ENCODE peak calls at places on chromosomes 7 and 10, in five cellular contexts. One of them, this sample, is unnamed. For H3K9me3, the result is how much of the 10 kb centered on the place peaks cover.

GRCh38 chr10:68560916-68561691 is 967 bp downstream of the TET1 start:
- DNase-seq in mammary epithelial cell: no peak
- DNase-seq in testis: peak
- DNase-seq in left ventricle myocardium inferior: peak
- DNase-seq in uterus: peak
- DNase-seq in this sample: peak

GRCh38 chr10:120584786-120585185 is 127.8 kb downstream of the PLPP4 start:
- DNase-seq in mammary epithelial cell: no peak
- DNase-seq in testis: no peak
- DNase-seq in left ventricle myocardium inferior: no peak
- DNase-seq in uterus: no peak
- DNase-seq in this sample: no peak

GRCh38 chr10:30763933-30764332 is 134.4 kb upstream of the LYZL2 start:
- DNase-seq in mammary epithelial cell: no peak
- DNase-seq in testis: peak
- DNase-seq in left ventricle myocardium inferior: no peak
- DNase-seq in uterus: peak
- DNase-seq in this sample: no peak

GRCh38 chr10:127945335-127945734 is 38.4 kb downstream of the PTPRE start:
- DNase-seq in mammary epithelial cell: peak
- DNase-seq in testis: no peak
- DNase-seq in left ventricle myocardium inferior: no peak
- DNase-seq in uterus: no peak
- DNase-seq in this sample: no peak

GRCh38 chr7:92158660-92159575 is 20.0 kb downstream of the LRRD1 start:
- DNase-seq in mammary epithelial cell: peak
- DNase-seq in testis: no peak
- DNase-seq in left ventricle myocardium inferior: no peak
- DNase-seq in uterus: no peak
- DNase-seq in this sample: no peak

GRCh38 chr7:108384721-108385483 is 71.3 kb downstream of the NRCAM start:
- DNase-seq in mammary epithelial cell: no peak
- DNase-seq in testis: no peak
- DNase-seq in left ventricle myocardium inferior: no peak
- DNase-seq in uterus: no peak
- DNase-seq in this sample: no peak

GRCh38 chr10:104791471-104791870 is 150.4 kb downstream of the SORCS3 start:
- DNase-seq in mammary epithelial cell: no peak
- DNase-seq in testis: no peak
- DNase-seq in left ventricle myocardium inferior: no peak
- DNase-seq in uterus: no peak
- DNase-seq in this sample: no peak

GRCh38 chr7:66549466-66549865 is 79.2 kb upstream of the KCTD7 start:
- DNase-seq in mammary epithelial cell: no peak
- DNase-seq in testis: no peak
- DNase-seq in left ventricle myocardium inferior: no peak
- DNase-seq in uterus: peak
- DNase-seq in this sample: no peak

GRCh38 chr10:23343591-23344225 is 889 bp downstream of the C10orf67 start:
- DNase-seq in mammary epithelial cell: peak
- DNase-seq in testis: peak
- DNase-seq in left ventricle myocardium inferior: peak
- DNase-seq in uterus: peak
- DNase-seq in this sample: peak

GRCh38 chr10:28796606-28797512 is 119.5 kb downstream of the BAMBI start:
- DNase-seq in mammary epithelial cell: no peak
- DNase-seq in testis: peak
- DNase-seq in left ventricle myocardium inferior: peak
- DNase-seq in uterus: peak
- DNase-seq in this sample: peak

GRCh38 chr10:117071293-117072050 is 66.5 kb upstream of the SHTN1 start:
- DNase-seq in mammary epithelial cell: no peak
- DNase-seq in testis: no peak
- DNase-seq in left ventricle myocardium inferior: no peak
- DNase-seq in uterus: no peak
- DNase-seq in this sample: no peak

GRCh38 chr10:116771101-116771705 is 28.8 kb upstream of the HSPA12A start:
- DNase-seq in mammary epithelial cell: peak
- DNase-seq in testis: peak
- DNase-seq in left ventricle myocardium inferior: peak
- DNase-seq in uterus: peak
- DNase-seq in this sample: peak

GRCh38 chr10:98748298-98748697 is 301.6 kb upstream of the HPS1 start:
- DNase-seq in mammary epithelial cell: peak
- DNase-seq in testis: peak
- DNase-seq in left ventricle myocardium inferior: no peak
- DNase-seq in uterus: no peak
- DNase-seq in this sample: no peak

GRCh38 chr10:110460111-110460809 is 37.4 kb upstream of the DUSP5 start:
- DNase-seq in mammary epithelial cell: no peak
- DNase-seq in testis: no peak
- DNase-seq in left ventricle myocardium inferior: peak
- DNase-seq in uterus: no peak
- DNase-seq in this sample: peak

GRCh38 chr7:68691261-68692216 is 906.7 kb upstream of the AUTS2 start:
- DNase-seq in mammary epithelial cell: no peak
- DNase-seq in testis: no peak
- DNase-seq in left ventricle myocardium inferior: no peak
- DNase-seq in uterus: peak
- DNase-seq in this sample: no peak

GRCh38 chr10:112375721-112376577 is 2.0 kb downstream of the ACSL5 start:
- DNase-seq in mammary epithelial cell: no peak
- DNase-seq in testis: peak
- DNase-seq in left ventricle myocardium inferior: peak
- DNase-seq in uterus: peak
- DNase-seq in this sample: peak

GRCh38 chr10:50279489-50279888 is 28.2 kb upstream of the ASAH2 start:
- DNase-seq in mammary epithelial cell: peak
- DNase-seq in testis: no peak
- DNase-seq in left ventricle myocardium inferior: no peak
- DNase-seq in uterus: no peak
- DNase-seq in this sample: no peak

GRCh38 chr7:137882261-137882668 is 35.5 kb upstream of the DGKI start:
- DNase-seq in mammary epithelial cell: peak
- DNase-seq in testis: no peak
- DNase-seq in left ventricle myocardium inferior: no peak
- DNase-seq in uterus: peak
- DNase-seq in this sample: peak

GRCh38 chr7:64574481-64575159 is 11.7 kb upstream of the ZNF680 start:
- DNase-seq in mammary epithelial cell: no peak
- DNase-seq in testis: peak
- DNase-seq in left ventricle myocardium inferior: peak
- DNase-seq in uterus: peak
- DNase-seq in this sample: peak

GRCh38 chr10:54091237-54091636 is 709.8 kb downstream of the PCDH15 start:
- DNase-seq in mammary epithelial cell: no peak
- DNase-seq in testis: no peak
- DNase-seq in left ventricle myocardium inferior: no peak
- DNase-seq in uterus: no peak
- DNase-seq in this sample: no peak

DNA sequence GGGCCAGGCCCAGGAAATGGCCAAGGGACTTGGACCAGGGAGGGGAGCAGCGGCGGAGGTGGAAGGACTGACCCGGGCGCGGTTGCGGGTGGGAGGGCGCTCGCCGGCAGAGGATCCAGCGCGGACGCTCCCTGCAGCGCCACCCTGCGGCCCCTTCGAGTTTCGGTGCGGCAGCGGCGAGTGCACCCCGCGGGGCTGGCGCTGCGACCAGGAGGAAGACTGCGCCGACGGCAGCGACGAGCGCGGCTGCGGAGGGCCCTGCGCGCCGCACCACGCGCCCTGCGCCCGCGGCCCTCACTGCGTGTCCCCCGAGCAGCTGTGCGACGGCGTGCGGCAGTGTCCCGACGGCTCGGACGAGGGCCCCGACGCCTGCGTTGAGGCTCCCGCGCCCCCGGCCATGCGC is 16.8 kb upstream of the ZNF467 start:
- DNase-seq in mammary epithelial cell: no peak
- DNase-seq in testis: peak
- DNase-seq in left ventricle myocardium inferior: peak
- DNase-seq in uterus: no peak
- DNase-seq in this sample: peak
- H3K4me3 ChIP-seq in mammary epithelial cell: no peak
- H3K4me3 ChIP-seq in testis: peak
- H3K4me3 ChIP-seq in left ventricle myocardium inferior: peak
- H3K4me3 ChIP-seq in uterus: no peak
- H3K4me3 ChIP-seq in this sample: no peak

GRCh38 chr7:157951300-157952049 is 614.7 kb downstream of the DNAJB6 start:
- DNase-seq in mammary epithelial cell: no peak
- DNase-seq in testis: no peak
- DNase-seq in left ventricle myocardium inferior: no peak
- DNase-seq in uterus: no peak
- DNase-seq in this sample: no peak
- H3K9me3 ChIP-seq in mammary epithelial cell: under half
- H3K9me3 ChIP-seq in testis: under half
- H3K9me3 ChIP-seq in left ventricle myocardium inferior: under half
- H3K9me3 ChIP-seq in uterus: under half
- H3K9me3 ChIP-seq in this sample: under half

DNA sequence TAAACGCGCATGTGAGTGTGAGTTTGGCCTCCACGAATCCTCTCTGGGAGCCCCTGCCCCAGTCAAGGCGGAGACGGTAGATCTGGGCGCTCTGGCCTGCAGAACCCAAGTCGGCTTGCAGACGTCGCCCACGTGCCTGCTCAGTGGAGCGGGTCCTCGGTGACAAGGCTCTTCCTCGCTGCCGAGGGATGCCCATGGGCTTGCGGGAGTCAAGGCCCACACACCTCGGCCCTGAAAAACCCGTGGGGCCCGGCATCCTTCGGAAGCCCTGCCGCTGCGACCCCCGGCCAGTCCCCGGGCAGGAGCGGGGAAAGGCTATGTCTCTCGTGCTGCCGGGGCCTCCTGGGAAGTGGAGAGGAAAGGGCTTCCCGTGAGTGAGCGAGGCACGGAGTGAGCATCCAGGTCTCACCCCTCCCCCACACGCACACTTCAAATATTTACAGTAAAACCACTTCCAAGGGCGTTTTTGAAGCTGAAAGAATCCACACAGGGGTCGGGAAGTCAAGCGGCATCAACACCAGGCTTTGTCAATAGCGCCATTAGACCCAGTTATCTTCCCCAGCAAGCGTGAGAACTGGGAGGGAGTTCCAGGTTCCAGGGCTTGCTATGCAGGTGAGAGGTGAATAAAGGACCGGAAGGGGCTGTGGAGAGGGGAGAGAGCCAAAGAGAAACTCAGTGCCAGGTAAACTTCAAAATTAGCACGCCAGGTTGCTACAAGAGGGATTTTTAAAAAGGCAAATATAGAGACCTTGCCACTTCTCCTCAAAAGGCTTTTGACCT is 1.1 kb upstream of the MNX1 start:
- DNase-seq in mammary epithelial cell: no peak
- DNase-seq in testis: no peak
- DNase-seq in left ventricle myocardium inferior: no peak
- DNase-seq in uterus: no peak
- DNase-seq in this sample: no peak
- H3K4me3 ChIP-seq in mammary epithelial cell: peak
- H3K4me3 ChIP-seq in testis: no peak
- H3K4me3 ChIP-seq in left ventricle myocardium inferior: peak
- H3K4me3 ChIP-seq in uterus: no peak
- H3K4me3 ChIP-seq in this sample: no peak

GRCh38 chr7:153942036-153942435 is 110.2 kb upstream of the DPP6 start:
- DNase-seq in mammary epithelial cell: no peak
- DNase-seq in testis: peak
- DNase-seq in left ventricle myocardium inferior: no peak
- DNase-seq in uterus: no peak
- DNase-seq in this sample: no peak
- H3K9me3 ChIP-seq in mammary epithelial cell: under half
- H3K9me3 ChIP-seq in testis: under half
- H3K9me3 ChIP-seq in left ventricle myocardium inferior: under half
- H3K9me3 ChIP-seq in uterus: under half
- H3K9me3 ChIP-seq in this sample: under half

GRCh38 chr7:44961844-44962482 is 16.9 kb downstream of the MYO1G start:
- DNase-seq in mammary epithelial cell: no peak
- DNase-seq in testis: no peak
- DNase-seq in left ventricle myocardium inferior: no peak
- DNase-seq in uterus: no peak
- DNase-seq in this sample: no peak

GRCh38 chr7:44964831-44965440 is 13.9 kb downstream of the MYO1G start:
- DNase-seq in mammary epithelial cell: no peak
- DNase-seq in testis: no peak
- DNase-seq in left ventricle myocardium inferior: no peak
- DNase-seq in uterus: no peak
- DNase-seq in this sample: no peak

GRCh38 chr7:44963526-44964290 is 15.1 kb downstream of the MYO1G start:
- DNase-seq in mammary epithelial cell: no peak
- DNase-seq in testis: no peak
- DNase-seq in left ventricle myocardium inferior: no peak
- DNase-seq in uterus: no peak
- DNase-seq in this sample: peak

GRCh38 chr7:44964384-44964830 is 14.4 kb downstream of the MYO1G start:
- DNase-seq in mammary epithelial cell: no peak
- DNase-seq in testis: no peak
- DNase-seq in left ventricle myocardium inferior: no peak
- DNase-seq in uterus: no peak
- DNase-seq in this sample: no peak

GRCh38 chr7:44962483-44963251 is 16.1 kb downstream of the MYO1G start:
- DNase-seq in mammary epithelial cell: peak
- DNase-seq in testis: peak
- DNase-seq in left ventricle myocardium inferior: no peak
- DNase-seq in uterus: no peak
- DNase-seq in this sample: peak
- H3K4me3 ChIP-seq in mammary epithelial cell: peak
- H3K4me3 ChIP-seq in testis: peak
- H3K4me3 ChIP-seq in left ventricle myocardium inferior: peak
- H3K4me3 ChIP-seq in uterus: peak
- H3K4me3 ChIP-seq in this sample: peak

GRCh38 chr10:100182281-100182680 is 3.5 kb downstream of the ERLIN1 start:
- DNase-seq in mammary epithelial cell: no peak
- DNase-seq in testis: no peak
- DNase-seq in left ventricle myocardium inferior: no peak
- DNase-seq in uterus: no peak
- DNase-seq in this sample: no peak

GRCh38 chr10:100183482-100183881 is 2.3 kb downstream of the ERLIN1 start:
- DNase-seq in mammary epithelial cell: peak
- DNase-seq in testis: no peak
- DNase-seq in left ventricle myocardium inferior: no peak
- DNase-seq in uterus: no peak
- DNase-seq in this sample: no peak

GRCh38 chr10:100185364-100186252 is at the start of gene ERLIN1:
- DNase-seq in mammary epithelial cell: peak
- DNase-seq in testis: peak
- DNase-seq in left ventricle myocardium inferior: peak
- DNase-seq in uterus: peak
- DNase-seq in this sample: peak

GRCh38 chr10:100184426-100185219 is 1.2 kb downstream of the ERLIN1 start:
- DNase-seq in mammary epithelial cell: peak
- DNase-seq in testis: no peak
- DNase-seq in left ventricle myocardium inferior: no peak
- DNase-seq in uterus: no peak
- DNase-seq in this sample: no peak

GRCh38 chr10:100182908-100183307 is 2.9 kb downstream of the ERLIN1 start:
- DNase-seq in mammary epithelial cell: no peak
- DNase-seq in testis: no peak
- DNase-seq in left ventricle myocardium inferior: no peak
- DNase-seq in uterus: no peak
- DNase-seq in this sample: no peak
- H3K9me3 ChIP-seq in mammary epithelial cell: under half
- H3K9me3 ChIP-seq in testis: under half
- H3K9me3 ChIP-seq in left ventricle myocardium inferior: under half
- H3K9me3 ChIP-seq in uterus: under half
- H3K9me3 ChIP-seq in this sample: under half

GRCh38 chr10:62186999-62187695 is 81.5 kb downstream of the RTKN2 start:
- DNase-seq in mammary epithelial cell: no peak
- DNase-seq in testis: no peak
- DNase-seq in left ventricle myocardium inferior: no peak
- DNase-seq in uterus: no peak
- DNase-seq in this sample: no peak
- H3K4me3 ChIP-seq in mammary epithelial cell: no peak
- H3K4me3 ChIP-seq in testis: no peak
- H3K4me3 ChIP-seq in left ventricle myocardium inferior: no peak
- H3K4me3 ChIP-seq in uterus: no peak
- H3K4me3 ChIP-seq in this sample: no peak

This sample was measured in right cardiac atrium.